ENCODE peak calls at places on chromosomes 5 and 9, in seven cellular contexts. One of them, this sample, is unnamed.
A peak's percentile ranks its signal among the peaks of the same experiment; 100 is the strongest.

GRCh38 chr5:72842816-72843215 is 26.4 kb downstream of the TNPO1 start:
- DNase-seq in NCI-H1105 treated with DMSO at 0.1 percent for 48 hours: no peak
- DNase-seq in activated T-cell treated with anti-CD3 and anti-CD28 coated beads, Interleukin-2, amount 50 U/mL, for 4 hours: no peak
- DNase-seq in GM06990: no peak
- DNase-seq in WTC11: no peak
- DNase-seq in epithelial cell of esophagus: peak; percentile 66
- DNase-seq in nucleus accumbens: no peak
- DNase-seq in this sample: no peak

GRCh38 chr9:124132671-124133147 is 121.1 kb downstream of the LHX2 start:
- DNase-seq in NCI-H1105 treated with DMSO at 0.1 percent for 48 hours: no peak
- DNase-seq in activated T-cell treated with anti-CD3 and anti-CD28 coated beads, Interleukin-2, amount 50 U/mL, for 4 hours: no peak
- DNase-seq in GM06990: no peak
- DNase-seq in WTC11: no peak
- DNase-seq in epithelial cell of esophagus: no peak
- DNase-seq in nucleus accumbens: no peak
- DNase-seq in this sample: no peak

GRCh38 chr5:107486489-107486888 is 184.2 kb downstream of the EFNA5 start:
- DNase-seq in NCI-H1105 treated with DMSO at 0.1 percent for 48 hours: no peak
- DNase-seq in activated T-cell treated with anti-CD3 and anti-CD28 coated beads, Interleukin-2, amount 50 U/mL, for 4 hours: peak; percentile 6
- DNase-seq in GM06990: peak; percentile 32
- DNase-seq in WTC11: no peak
- DNase-seq in epithelial cell of esophagus: peak; percentile 95
- DNase-seq in nucleus accumbens: no peak
- DNase-seq in this sample: peak; percentile 48

GRCh38 chr9:16221350-16221749 is 649.1 kb downstream of the BNC2 start:
- DNase-seq in NCI-H1105 treated with DMSO at 0.1 percent for 48 hours: peak; percentile 18
- DNase-seq in activated T-cell treated with anti-CD3 and anti-CD28 coated beads, Interleukin-2, amount 50 U/mL, for 4 hours: no peak
- DNase-seq in GM06990: no peak
- DNase-seq in WTC11: no peak
- DNase-seq in epithelial cell of esophagus: no peak
- DNase-seq in nucleus accumbens: no peak
- DNase-seq in this sample: no peak

GRCh38 chr5:178291969-178292825 is 59.6 kb upstream of the PHYKPL start:
- DNase-seq in NCI-H1105 treated with DMSO at 0.1 percent for 48 hours: no peak
- DNase-seq in activated T-cell treated with anti-CD3 and anti-CD28 coated beads, Interleukin-2, amount 50 U/mL, for 4 hours: no peak
- DNase-seq in GM06990: no peak
- DNase-seq in WTC11: no peak
- DNase-seq in epithelial cell of esophagus: no peak
- DNase-seq in nucleus accumbens: no peak
- DNase-seq in this sample: no peak

GRCh38 chr9:8845808-8846207 is 1046.2 kb upstream of the DMAC1 start:
- DNase-seq in NCI-H1105 treated with DMSO at 0.1 percent for 48 hours: peak; percentile 59
- DNase-seq in activated T-cell treated with anti-CD3 and anti-CD28 coated beads, Interleukin-2, amount 50 U/mL, for 4 hours: no peak
- DNase-seq in GM06990: no peak
- DNase-seq in WTC11: no peak
- DNase-seq in epithelial cell of esophagus: no peak
- DNase-seq in nucleus accumbens: no peak
- DNase-seq in this sample: no peak

GRCh38 chr9:137619240-137620090 is 660 bp downstream of the EHMT1 start:
- DNase-seq in NCI-H1105 treated with DMSO at 0.1 percent for 48 hours: peak; percentile 16
- DNase-seq in activated T-cell treated with anti-CD3 and anti-CD28 coated beads, Interleukin-2, amount 50 U/mL, for 4 hours: no peak
- DNase-seq in GM06990: peak; percentile 58
- DNase-seq in WTC11: peak; percentile 38
- DNase-seq in epithelial cell of esophagus: peak; percentile 50
- DNase-seq in nucleus accumbens: no peak
- DNase-seq in this sample: no peak

GRCh38 chr5:121182788-121183490 is 668.7 kb upstream of the FTMT start:
- DNase-seq in NCI-H1105 treated with DMSO at 0.1 percent for 48 hours: no peak
- DNase-seq in activated T-cell treated with anti-CD3 and anti-CD28 coated beads, Interleukin-2, amount 50 U/mL, for 4 hours: no peak
- DNase-seq in GM06990: no peak
- DNase-seq in WTC11: no peak
- DNase-seq in epithelial cell of esophagus: peak; percentile 70
- DNase-seq in nucleus accumbens: no peak
- DNase-seq in this sample: no peak

GRCh38 chr5:57988808-57989207 is 471.1 kb downstream of the PLK2 start:
- DNase-seq in NCI-H1105 treated with DMSO at 0.1 percent for 48 hours: no peak
- DNase-seq in activated T-cell treated with anti-CD3 and anti-CD28 coated beads, Interleukin-2, amount 50 U/mL, for 4 hours: no peak
- DNase-seq in GM06990: no peak
- DNase-seq in WTC11: no peak
- DNase-seq in epithelial cell of esophagus: no peak
- DNase-seq in nucleus accumbens: peak; percentile 28
- DNase-seq in this sample: no peak

GRCh38 chr5:112420111-112420864 is 1.2 kb upstream of the EPB41L4A start:
- DNase-seq in NCI-H1105 treated with DMSO at 0.1 percent for 48 hours: peak; percentile 71
- DNase-seq in activated T-cell treated with anti-CD3 and anti-CD28 coated beads, Interleukin-2, amount 50 U/mL, for 4 hours: no peak
- DNase-seq in GM06990: peak; percentile 67
- DNase-seq in WTC11: peak; percentile 90
- DNase-seq in epithelial cell of esophagus: peak; percentile 78
- DNase-seq in nucleus accumbens: peak; percentile 56
- DNase-seq in this sample: peak; percentile 9

GRCh38 chr5:9183306-9183705 is 362.6 kb downstream of the SEMA5A start:
- DNase-seq in NCI-H1105 treated with DMSO at 0.1 percent for 48 hours: no peak
- DNase-seq in activated T-cell treated with anti-CD3 and anti-CD28 coated beads, Interleukin-2, amount 50 U/mL, for 4 hours: no peak
- DNase-seq in GM06990: no peak
- DNase-seq in WTC11: no peak
- DNase-seq in epithelial cell of esophagus: no peak
- DNase-seq in nucleus accumbens: no peak
- DNase-seq in this sample: no peak